ENCODE peak calls at places on chromosomes 16 and 17, in five cellular contexts. One of them, this sample, is unnamed.

GRCh38 chr16:80231118-80231515 is 309.7 kb upstream of the DYNLRB2 start:
- DNase-seq in AG04450: no peak
- DNase-seq in epithelial cell of esophagus: peak; percentile 68
- DNase-seq in fibroblast of the aortic adventitia: peak; percentile 42
- DNase-seq in cardiac muscle cell: no peak
- DNase-seq in this sample: peak; percentile 15

GRCh38 chr16:25174285-25174684 is 42.5 kb upstream of the AQP8 start:
- DNase-seq in epithelial cell of esophagus: no peak
- DNase-seq in AG04450: no peak
- DNase-seq in cardiac muscle cell: no peak
- DNase-seq in fibroblast of the aortic adventitia: no peak
- DNase-seq in this sample: no peak

GRCh38 chr17:43834106-43834505 is 1.2 kb upstream of the MPP3 start:
- DNase-seq in cardiac muscle cell: peak; percentile 70
- DNase-seq in epithelial cell of esophagus: peak; percentile 70
- DNase-seq in AG04450: no peak
- DNase-seq in fibroblast of the aortic adventitia: peak; percentile 70
- DNase-seq in this sample: peak; percentile 86

GRCh38 chr16:22270525-22270924 is 26.7 kb upstream of the POLR3E start:
- DNase-seq in fibroblast of the aortic adventitia: peak; percentile 49
- DNase-seq in epithelial cell of esophagus: no peak
- DNase-seq in AG04450: no peak
- DNase-seq in cardiac muscle cell: no peak
- DNase-seq in this sample: no peak

GRCh38 chr17:41710472-41711090 is 1.6 kb upstream of the GAST start:
- DNase-seq in AG04450: no peak
- DNase-seq in cardiac muscle cell: peak; percentile 66
- DNase-seq in epithelial cell of esophagus: peak; percentile 76
- DNase-seq in fibroblast of the aortic adventitia: peak; percentile 74
- DNase-seq in this sample: peak; percentile 95

GRCh38 chr16:89721644-89722391 is 481 bp downstream of the ZNF276 start:
- DNase-seq in epithelial cell of esophagus: peak; percentile 64
- DNase-seq in cardiac muscle cell: peak; percentile 60
- DNase-seq in fibroblast of the aortic adventitia: peak; percentile 41
- DNase-seq in AG04450: no peak
- DNase-seq in this sample: peak; percentile 46

GRCh38 chr17:34565715-34566114 is 13.7 kb upstream of the TMEM132E start:
- DNase-seq in AG04450: no peak
- DNase-seq in cardiac muscle cell: no peak
- DNase-seq in epithelial cell of esophagus: no peak
- DNase-seq in fibroblast of the aortic adventitia: no peak
- DNase-seq in this sample: no peak

GRCh38 chr16:82439678-82440293 is 187.0 kb upstream of the CDH13 start:
- DNase-seq in AG04450: no peak
- DNase-seq in cardiac muscle cell: peak; percentile 16
- DNase-seq in epithelial cell of esophagus: peak; percentile 13
- DNase-seq in fibroblast of the aortic adventitia: peak; percentile 1
- DNase-seq in this sample: no peak

GRCh38 chr17:17156107-17156506 is 50.0 kb downstream of the PLD6 start:
- DNase-seq in AG04450: peak; percentile 44
- DNase-seq in epithelial cell of esophagus: peak; percentile 95
- DNase-seq in fibroblast of the aortic adventitia: peak; percentile 93
- DNase-seq in cardiac muscle cell: peak; percentile 68
- DNase-seq in this sample: peak; percentile 91

GRCh38 chr17:83069931-83070374 is 9.5 kb upstream of the METRNL start:
- DNase-seq in fibroblast of the aortic adventitia: no peak
- DNase-seq in epithelial cell of esophagus: no peak
- DNase-seq in AG04450: no peak
- DNase-seq in cardiac muscle cell: no peak
- DNase-seq in this sample: no peak

DNA sequence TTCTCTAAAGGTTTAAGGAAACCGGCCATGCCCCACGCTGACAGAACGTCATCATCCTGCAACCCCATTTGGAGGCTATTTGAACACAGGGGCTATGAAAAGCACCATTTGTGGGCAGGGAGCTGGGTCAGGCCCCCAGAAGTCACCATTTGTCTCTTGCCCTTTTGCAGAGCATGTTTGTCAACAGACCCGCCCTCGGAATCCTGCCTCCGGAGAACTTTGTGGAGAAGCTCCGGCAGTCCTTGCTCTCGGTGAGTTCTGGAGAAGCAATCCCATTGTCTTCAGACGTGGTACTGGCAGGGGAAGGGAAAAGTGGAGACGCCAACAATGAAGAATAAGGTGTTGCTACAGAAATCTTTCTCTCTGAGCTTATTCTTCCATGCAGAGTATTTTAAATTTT is 33.5 kb downstream of the TMEM186 start:
- DNase-seq in cardiac muscle cell: no peak
- DNase-seq in epithelial cell of esophagus: no peak
- DNase-seq in fibroblast of the aortic adventitia: no peak
- DNase-seq in AG04450: no peak
- DNase-seq in this sample: no peak
- H3K4me3 ChIP-seq in cardiac muscle cell: no peak overlapping the region
- H3K4me3 ChIP-seq in epithelial cell of esophagus: no peak overlapping the region
- H3K4me3 ChIP-seq in fibroblast of the aortic adventitia: no peak overlapping the region
- H3K4me3 ChIP-seq in AG04450: no peak overlapping the region
- H3K4me3 ChIP-seq in this sample: no peak overlapping the region

GRCh38 chr17:32320847-32321246 is 21.1 kb downstream of the C17orf75 start:
- DNase-seq in epithelial cell of esophagus: no peak
- DNase-seq in AG04450: no peak
- DNase-seq in fibroblast of the aortic adventitia: no peak
- DNase-seq in cardiac muscle cell: no peak
- DNase-seq in this sample: no peak

GRCh38 chr17:32318071-32318470 is 23.9 kb downstream of the C17orf75 start:
- DNase-seq in epithelial cell of esophagus: no peak
- DNase-seq in cardiac muscle cell: no peak
- DNase-seq in AG04450: no peak
- DNase-seq in fibroblast of the aortic adventitia: no peak
- DNase-seq in this sample: no peak

GRCh38 chr17:32323046-32323445 is 18.9 kb downstream of the C17orf75 start:
- DNase-seq in cardiac muscle cell: no peak
- DNase-seq in AG04450: no peak
- DNase-seq in epithelial cell of esophagus: no peak
- DNase-seq in fibroblast of the aortic adventitia: no peak
- DNase-seq in this sample: no peak

GRCh38 chr17:32317353-32317752 is 24.6 kb downstream of the C17orf75 start:
- DNase-seq in fibroblast of the aortic adventitia: no peak
- DNase-seq in cardiac muscle cell: no peak
- DNase-seq in AG04450: no peak
- DNase-seq in epithelial cell of esophagus: no peak
- DNase-seq in this sample: no peak

DNA sequence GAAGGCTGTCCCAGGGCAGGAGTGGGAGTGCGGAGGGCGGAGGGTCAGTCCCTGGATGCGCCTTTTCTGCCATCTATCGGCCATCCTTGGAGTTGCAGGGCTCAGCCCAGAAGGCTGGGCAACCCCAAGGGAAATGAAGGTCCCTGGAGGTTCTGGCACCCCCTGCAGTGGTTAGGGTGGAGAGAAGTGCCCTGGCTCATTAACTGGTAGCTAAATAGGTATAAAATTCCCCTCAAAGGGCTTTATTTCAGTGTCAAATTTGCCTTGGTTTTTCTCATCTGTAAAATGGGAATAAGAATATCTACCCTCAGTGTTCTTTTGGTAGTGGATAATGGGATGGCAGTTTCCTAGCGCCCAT is 22.4 kb downstream of the C17orf75 start:
- DNase-seq in fibroblast of the aortic adventitia: peak; percentile 59
- DNase-seq in AG04450: no peak
- DNase-seq in epithelial cell of esophagus: peak; percentile 57
- DNase-seq in cardiac muscle cell: peak; percentile 68
- DNase-seq in this sample: peak; percentile 49
- TF ChIP-seq CTCF in fibroblast of the aortic adventitia: peak; percentile 99
- TF ChIP-seq CTCF in AG04450: peak; percentile 97
- TF ChIP-seq CTCF in epithelial cell of esophagus: peak; percentile 95
- TF ChIP-seq CTCF in cardiac muscle cell: peak; percentile 98
- TF ChIP-seq CTCF in this sample: peak; percentile 97

GRCh38 chr16:77789085-77789611 is 784 bp downstream of the VAT1L start:
- DNase-seq in fibroblast of the aortic adventitia: no peak
- DNase-seq in AG04450: no peak
- DNase-seq in cardiac muscle cell: no peak
- DNase-seq in epithelial cell of esophagus: peak; percentile 29
- DNase-seq in this sample: no peak
- H3K4me3 ChIP-seq in fibroblast of the aortic adventitia: peak overlapping the region; percentile 90
- H3K4me3 ChIP-seq in AG04450: peak overlapping the region; percentile 85
- H3K4me3 ChIP-seq in cardiac muscle cell: peak overlapping the region; percentile 52
- H3K4me3 ChIP-seq in epithelial cell of esophagus: no peak overlapping the region
- H3K4me3 ChIP-seq in this sample: peak overlapping the region; percentile 46

DNA sequence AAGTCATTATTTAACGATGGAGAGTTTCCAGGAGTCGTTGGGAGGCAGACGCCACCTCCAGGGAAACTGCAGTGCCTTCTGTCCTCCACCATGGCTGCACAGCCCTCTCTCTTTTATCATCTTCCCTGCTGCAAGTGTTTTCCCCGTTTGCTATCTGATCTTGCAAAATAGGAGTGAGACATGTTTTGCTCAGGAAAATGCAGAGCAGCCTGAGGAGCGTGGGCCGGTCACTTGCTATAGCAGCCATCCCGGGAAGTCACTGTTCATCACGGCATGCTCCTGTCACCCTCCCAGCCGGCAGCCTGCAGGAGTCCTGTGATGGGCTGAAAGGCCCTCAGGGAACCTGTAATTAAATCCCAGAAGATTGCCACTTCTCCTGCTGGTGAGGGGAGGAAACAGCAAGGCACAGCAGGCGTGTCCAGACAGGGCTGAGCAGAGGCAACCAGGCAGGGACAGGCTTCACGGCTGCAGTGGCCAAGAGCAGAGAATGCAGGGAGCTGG is 143.1 kb downstream of the GSG1L start:
- DNase-seq in fibroblast of the aortic adventitia: no peak
- DNase-seq in AG04450: no peak
- DNase-seq in cardiac muscle cell: peak; percentile 6
- DNase-seq in epithelial cell of esophagus: peak; percentile 51
- DNase-seq in this sample: no peak
- TF ChIP-seq CTCF in fibroblast of the aortic adventitia: peak; percentile 15
- TF ChIP-seq CTCF in AG04450: peak; percentile 30
- TF ChIP-seq CTCF in cardiac muscle cell: peak; percentile 24
- TF ChIP-seq CTCF in epithelial cell of esophagus: peak; percentile 42
- TF ChIP-seq CTCF in this sample: peak; percentile 3

GRCh38 chr17:19744922-19745757 is 3.0 kb downstream of the ALDH3A1 start:
- DNase-seq in epithelial cell of esophagus: peak; percentile 82
- DNase-seq in fibroblast of the aortic adventitia: peak; percentile 65
- DNase-seq in cardiac muscle cell: peak; percentile 80
- DNase-seq in AG04450: no peak
- DNase-seq in this sample: peak; percentile 68
- H3K4me3 ChIP-seq in epithelial cell of esophagus: peak overlapping the region; percentile 19
- H3K4me3 ChIP-seq in fibroblast of the aortic adventitia: peak overlapping the region; percentile 46
- H3K4me3 ChIP-seq in cardiac muscle cell: peak overlapping the region; percentile 24
- H3K4me3 ChIP-seq in AG04450: peak overlapping the region; percentile 35
- H3K4me3 ChIP-seq in this sample: peak overlapping the region; percentile 6

GRCh38 chr16:57994361-57994760 is 6.1 kb downstream of the ZNF319 start:
- DNase-seq in cardiac muscle cell: no peak
- DNase-seq in epithelial cell of esophagus: no peak
- DNase-seq in AG04450: no peak
- DNase-seq in fibroblast of the aortic adventitia: no peak
- DNase-seq in this sample: no peak

GRCh38 chr16:57993452-57993851 is 7.0 kb downstream of the ZNF319 start:
- DNase-seq in epithelial cell of esophagus: peak; percentile 78
- DNase-seq in cardiac muscle cell: no peak
- DNase-seq in AG04450: no peak
- DNase-seq in fibroblast of the aortic adventitia: no peak
- DNase-seq in this sample: no peak

GRCh38 chr16:57995721-57996405 is 4.6 kb downstream of the ZNF319 start:
- DNase-seq in fibroblast of the aortic adventitia: no peak
- DNase-seq in cardiac muscle cell: no peak
- DNase-seq in epithelial cell of esophagus: no peak
- DNase-seq in AG04450: no peak
- DNase-seq in this sample: no peak

GRCh38 chr16:57993897-57994296 is 6.6 kb downstream of the ZNF319 start:
- DNase-seq in AG04450: no peak
- DNase-seq in fibroblast of the aortic adventitia: no peak
- DNase-seq in cardiac muscle cell: no peak
- DNase-seq in epithelial cell of esophagus: no peak
- DNase-seq in this sample: no peak

DNA sequence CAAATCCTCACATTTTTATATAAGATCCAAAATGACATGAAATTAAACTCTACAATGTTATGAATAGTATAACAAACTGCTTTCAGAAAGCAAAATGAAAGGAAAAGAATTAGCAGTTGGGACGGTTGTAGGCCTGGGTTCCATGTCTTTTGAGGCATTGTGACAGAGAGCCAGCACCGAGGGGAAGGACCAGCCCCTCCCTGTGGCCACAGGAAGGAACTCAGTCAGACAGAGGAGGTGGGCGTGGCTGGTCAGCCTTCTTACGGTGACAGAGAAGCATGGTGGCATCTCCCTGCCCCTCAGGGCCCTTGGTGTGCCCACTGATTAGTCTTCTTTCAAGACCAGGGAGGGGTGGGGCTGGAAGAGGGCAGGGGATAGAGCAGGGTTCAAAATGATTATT is 5.7 kb downstream of the ZNF319 start:
- DNase-seq in fibroblast of the aortic adventitia: peak; percentile 11
- DNase-seq in epithelial cell of esophagus: peak; percentile 63
- DNase-seq in cardiac muscle cell: peak; percentile 54
- DNase-seq in AG04450: no peak
- DNase-seq in this sample: peak; percentile 32
- TF ChIP-seq CTCF in fibroblast of the aortic adventitia: peak; percentile 43
- TF ChIP-seq CTCF in epithelial cell of esophagus: peak; percentile 62
- TF ChIP-seq CTCF in cardiac muscle cell: peak; percentile 42
- TF ChIP-seq CTCF in AG04450: peak; percentile 32
- TF ChIP-seq CTCF in this sample: peak; percentile 40